ENCODE peak calls at places on chromosomes 5 and 9, in six cellular contexts. L is mesothelial cell of epicardium, T is IMR-90, U is progenitor cell of endocrine pancreas, C is choroid plexus epithelial cell, D is breast epithelium. P is an unnamed sample.

GRCh38 chr5:143554194-143554717 is 150.8 kb upstream of the NR3C1 start:
- DNase-seq in L (no peak), T (peak; percentile 99), U (no peak), C (peak; percentile 93), D (no peak), P (peak; percentile 94)

GRCh38 chr9:4174781-4175180 is 125.1 kb downstream of the GLIS3 start:
- DNase-seq in L (no peak), T (no peak), U (no peak), C (no peak), D (no peak), P (no peak)

GRCh38 chr5:1406681-1407640 is 38.3 kb downstream of the SLC6A3 start:
- DNase-seq in L (no peak), T (no peak), U (no peak), C (no peak), D (no peak), P (no peak)

GRCh38 chr5:59021837-59022514 is 439.1 kb downstream of the RAB3C start:
- DNase-seq in L (no peak), T (no peak), U (no peak), C (no peak), D (no peak), P (no peak)

GRCh38 chr9:19967567-19968459 is 179.0 kb upstream of the SLC24A2 start:
- DNase-seq in L (no peak), T (no peak), U (no peak), C (peak; percentile 10), D (no peak), P (no peak)

GRCh38 chr9:136327313-136327971 is at the start of gene GPSM1:
- DNase-seq in L (peak; percentile 51), T (peak; percentile 58), U (peak; percentile 36), C (peak; percentile 69), D (no peak), P (peak; percentile 55)

GRCh38 chr9:132319421-132320110 is 35.2 kb downstream of the SETX start:
- DNase-seq in L (no peak), T (no peak), U (no peak), C (peak; percentile 41), D (no peak), P (peak; percentile 74)

GRCh38 chr5:45507174-45507573 is 189.0 kb downstream of the HCN1 start:
- DNase-seq in L (no peak), T (no peak), U (no peak), C (no peak), D (no peak), P (peak; percentile 1)

GRCh38 chr5:73606206-73606753 is 19.7 kb upstream of the ARHGEF28 start:
- DNase-seq in L (no peak), T (no peak), U (no peak), C (peak; percentile 26), D (no peak), P (no peak)
- TF ChIP-seq CTCF in L (no peak), T (no peak), U (no peak), C (no peak), D (no peak), P (no peak)

GRCh38 chr5:172361566-172362238 is 78.1 kb upstream of the UBTD2 start:
- DNase-seq in L (no peak), T (peak; percentile 100), U (no peak), C (peak; percentile 95), D (no peak), P (peak; percentile 98)

GRCh38 chr5:172358345-172358744 is 74.8 kb upstream of the UBTD2 start:
- DNase-seq in L (no peak), T (no peak), U (no peak), C (no peak), D (no peak), P (no peak)

GRCh38 chr5:172353271-172353807 is 69.8 kb upstream of the UBTD2 start:
- DNase-seq in L (no peak), T (peak; percentile 13), U (no peak), C (no peak), D (no peak), P (no peak)

GRCh38 chr5:172356047-172356446 is 72.5 kb upstream of the UBTD2 start:
- DNase-seq in L (no peak), T (no peak), U (no peak), C (no peak), D (no peak), P (no peak)

DNA sequence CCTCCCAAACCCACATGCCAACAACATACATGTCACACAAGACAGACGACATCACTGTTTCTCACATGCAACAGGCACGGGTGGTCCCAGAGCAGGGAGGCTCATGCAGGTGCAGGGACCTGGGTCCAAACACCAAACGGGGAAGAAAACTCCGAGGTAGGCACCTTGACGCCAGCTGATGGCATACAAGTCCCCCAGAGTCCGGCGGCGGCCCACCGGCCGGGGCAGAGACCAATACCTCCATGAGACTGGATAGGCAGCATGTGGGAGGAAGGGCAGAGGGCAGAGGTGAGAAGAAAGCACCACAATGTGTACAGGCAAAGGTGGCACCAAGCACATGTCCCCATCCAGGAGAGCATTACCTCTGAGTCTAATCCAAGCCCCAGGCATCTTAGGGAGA is 73.0 kb upstream of the UBTD2 start:
- DNase-seq in L (no peak), T (no peak), U (no peak), C (no peak), D (no peak), P (no peak)
- TF ChIP-seq CTCF in L (no peak), T (no peak), U (no peak), C (no peak), D (no peak), P (no peak)

DNA sequence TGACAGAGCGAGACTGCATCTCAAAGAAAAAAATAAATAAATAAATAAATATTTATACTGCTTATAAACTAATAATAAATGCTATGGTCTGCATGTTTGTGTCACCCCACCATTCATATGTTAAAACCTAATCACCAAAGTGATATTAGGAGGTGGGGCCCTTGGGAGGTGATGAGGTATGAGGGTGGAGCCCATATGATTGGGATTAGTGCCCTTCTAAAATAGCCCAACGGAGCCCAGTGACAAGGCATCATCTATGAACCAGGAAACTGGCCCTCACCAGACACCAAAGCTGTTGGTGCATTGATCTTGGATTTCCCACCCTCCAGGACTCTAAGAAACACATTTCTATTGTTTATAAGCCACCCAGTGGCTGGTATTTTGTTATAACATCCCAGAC is 5.1 kb downstream of the FXN start:
- DNase-seq in L (no peak), T (no peak), U (no peak), C (no peak), D (no peak), P (no peak)
- TF ChIP-seq CTCF in L (no peak), T (no peak), U (no peak), C (no peak), D (no peak), P (no peak)

GRCh38 chr5:176446884-176447537 is 1.2 kb upstream of the FAF2 start:
- DNase-seq in L (no peak), T (no peak), U (peak; percentile 14), C (no peak), D (no peak), P (no peak)

GRCh38 chr5:176447982-176448608 is at the start of gene FAF2:
- DNase-seq in L (peak; percentile 94), T (peak; percentile 99), U (peak; percentile 100), C (peak; percentile 100), D (peak; percentile 98), P (peak; percentile 99)

GRCh38 chr5:176441921-176442323 is 6.3 kb upstream of the FAF2 start:
- DNase-seq in L (no peak), T (peak; percentile 70), U (no peak), C (peak; percentile 41), D (no peak), P (peak; percentile 63)

GRCh38 chr5:176447538-176447981 is 625 bp upstream of the FAF2 start:
- DNase-seq in L (no peak), T (no peak), U (peak; percentile 48), C (no peak), D (peak; percentile 24), P (no peak)

DNA sequence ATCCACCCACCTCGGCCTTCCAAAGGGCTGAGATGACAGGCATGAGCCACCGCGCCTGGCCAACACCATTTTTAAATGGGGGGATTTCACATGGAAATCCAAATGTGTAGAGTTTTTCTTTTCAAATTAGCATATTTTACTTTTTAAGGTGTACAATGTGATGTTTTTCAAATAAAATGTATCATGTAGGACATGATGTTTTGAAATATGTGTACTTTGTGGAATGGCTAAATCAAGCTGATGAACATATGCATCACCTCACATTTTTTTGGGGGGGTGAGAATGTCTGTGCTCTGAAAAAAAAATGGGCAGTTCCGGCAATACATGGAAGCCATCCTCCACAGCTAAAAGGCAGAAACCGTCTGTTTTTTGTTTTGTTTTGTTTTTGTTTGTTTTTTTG is 3.4 kb upstream of the FAF2 start:
- DNase-seq in L (no peak), T (no peak), U (no peak), C (no peak), D (no peak), P (no peak)
- TF ChIP-seq CTCF in L (no peak), T (no peak), U (no peak), C (no peak), D (no peak), P (no peak)

DNA sequence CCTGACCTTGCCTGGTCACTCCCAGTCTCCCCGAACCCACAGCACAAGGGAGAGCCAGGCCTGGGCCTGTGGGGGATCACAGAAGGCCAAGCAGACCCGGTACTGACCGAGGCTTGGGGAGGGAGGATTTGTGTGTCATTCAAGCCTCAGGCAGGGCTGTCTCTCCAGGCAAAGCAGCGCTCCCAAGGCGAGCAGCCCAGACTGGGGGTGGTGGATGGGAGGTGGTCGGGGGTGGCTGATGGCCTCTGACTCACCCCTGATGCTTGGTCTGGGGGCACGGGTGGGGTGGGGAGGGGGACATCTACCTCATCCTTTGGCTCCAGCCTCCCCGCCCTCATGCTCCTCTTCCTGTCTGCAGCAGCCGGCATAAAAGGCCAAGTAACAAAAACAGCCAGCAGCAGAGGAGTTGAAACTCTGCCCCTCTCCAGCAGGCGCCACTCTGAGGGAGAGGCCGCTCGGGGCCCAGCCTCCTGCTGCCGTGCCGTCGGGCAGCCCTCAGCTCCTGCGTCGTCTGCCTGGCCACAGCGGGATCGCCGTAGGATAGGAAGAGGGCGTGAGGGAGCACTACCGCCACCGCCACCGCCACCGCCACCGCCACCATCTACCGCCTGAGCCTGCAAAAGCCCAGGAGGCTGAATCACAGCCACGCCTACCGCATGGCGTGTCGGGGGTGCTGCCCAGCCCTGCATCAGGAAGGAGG is 166.0 kb downstream of the OLFM1 start:
- DNase-seq in L (no peak), T (no peak), U (no peak), C (no peak), D (no peak), P (no peak)
- TF ChIP-seq CTCF in L (no peak), T (no peak), U (no peak), C (no peak), D (no peak), P (no peak)

GRCh38 chr9:129069128-129069824 is 11.6 kb upstream of the DOLPP1 start:
- DNase-seq in L (no peak), T (no peak), U (no peak), C (peak; percentile 19), D (peak; percentile 30), P (peak; percentile 19)
- TF ChIP-seq CTCF in L (no peak), T (no peak), U (no peak), C (no peak), D (no peak), P (no peak)